ENCODE peak calls at places on chromosomes 12 and 14, in seven cellular contexts. D is body of pancreas, B is hypothalamus, N is C1 segment of cervical spinal cord, I is AG09319, T is pancreas, V is occipital lobe. Y is an unnamed sample.

GRCh38 chr14:64689292-64689691 is 14.9 kb upstream of the PLEKHG3 start:
- DNase-seq in N (no peak), T (no peak), I (no peak), D (no peak), V (no peak), B (no peak), Y (no peak)

GRCh38 chr14:62655161-62655560 is 390.1 kb downstream of the KCNH5 start:
- DNase-seq in D (no peak), V (no peak), T (no peak), N (no peak), I (no peak), B (no peak), Y (no peak)

GRCh38 chr12:28089363-28089762 is 100.9 kb upstream of the CCDC91 start:
- DNase-seq in D (no peak), N (no peak), B (no peak), T (no peak), V (no peak), I (no peak), Y (no peak)

GRCh38 chr14:80202888-80203562 is 8.3 kb downstream of the DIO2 start:
- DNase-seq in I (no peak), T (no peak), V (no peak), N (no peak), B (no peak), D (no peak), Y (no peak)

GRCh38 chr14:64966976-64967375 is 5.2 kb downstream of the RAB15 start:
- DNase-seq in V (no peak), I (no peak), T (no peak), N (no peak), D (no peak), B (no peak), Y (no peak)

GRCh38 chr14:65239897-65240296 is 137.6 kb upstream of the MAX start:
- DNase-seq in I (no peak), V (peak), T (no peak), N (peak), B (peak), D (no peak), Y (no peak)

GRCh38 chr12:91985002-91985767 is 160.5 kb downstream of the BTG1 start:
- DNase-seq in D (no peak), B (no peak), N (no peak), V (no peak), I (no peak), T (no peak), Y (no peak)

GRCh38 chr14:105275267-105275946 is 25.4 kb downstream of the BRF1 start:
- DNase-seq in I (peak), N (no peak), D (no peak), B (no peak), T (no peak), V (no peak), Y (no peak)

GRCh38 chr14:67391266-67391665 is 20.7 kb downstream of the PLEK2 start:
- DNase-seq in B (no peak), T (no peak), D (no peak), V (no peak), I (no peak), N (no peak), Y (no peak)

GRCh38 chr14:49287004-49287403 is 299.2 kb downstream of the RPS29 start:
- DNase-seq in V (no peak), T (no peak), B (no peak), N (no peak), I (no peak), D (no peak), Y (no peak)

GRCh38 chr14:70084226-70084625 is 104.5 kb downstream of the SLC8A3 start:
- DNase-seq in D (no peak), I (no peak), T (no peak), V (no peak), B (no peak), N (no peak), Y (no peak)

GRCh38 chr14:103563089-103563620 is 395 bp downstream of the COA8 start:
- DNase-seq in V (no peak), N (no peak), B (peak), I (no peak), T (peak), D (peak), Y (no peak)

GRCh38 chr12:122062832-122063690 is 15.5 kb upstream of the MLXIP start:
- DNase-seq in T (peak), V (no peak), I (no peak), B (peak), N (peak), D (peak), Y (no peak)

GRCh38 chr12:2247109-2247508 is 194.3 kb downstream of the CACNA1C start:
- DNase-seq in I (no peak), V (no peak), T (no peak), D (no peak), N (no peak), B (no peak), Y (no peak)

GRCh38 chr12:103840399-103840880 is 594 bp downstream of the NT5DC3 start:
- DNase-seq in N (no peak), I (no peak), B (no peak), T (peak), V (no peak), D (no peak), Y (no peak)

GRCh38 chr12:19967486-19967885 is 400.9 kb upstream of the PDE3A start:
- DNase-seq in T (no peak), N (no peak), I (no peak), B (peak), D (peak), V (no peak), Y (no peak)

GRCh38 chr12:16509411-16509810 is 96.6 kb downstream of the LMO3 start:
- DNase-seq in V (no peak), N (no peak), I (no peak), T (no peak), D (no peak), B (no peak), Y (no peak)

GRCh38 chr12:124238886-124239285 is 56.0 kb upstream of the RFLNA start:
- DNase-seq in I (no peak), V (no peak), N (no peak), T (no peak), D (no peak), B (no peak), Y (no peak)

Y was measured in cerebellar nuclear complex.